ENCODE peak calls at places on chromosomes 12 and 14, in seven cellular contexts. One of them, this sample, is unnamed.
A peak's percentile ranks its signal among the peaks of the same experiment; 100 is the strongest.

GRCh38 chr12:48861111-48861510 is 4.6 kb downstream of the RND1 start:
- DNase-seq in activated CD4-positive, alpha-beta memory T cell treated with anti-CD3 and anti-CD28 coated beads, Interleukin-2, amount 10 ng/mL, durations not matched to agents 7 days and 5 days: no peak
- DNase-seq in fibroblast of lung: no peak
- DNase-seq in stimulated activated CD4-positive, alpha-beta T cell treated with anti-CD3 and anti-CD28 coated beads, TNF-alpha, amount 100 ng/mL, for 4 hours: no peak
- DNase-seq in pons: no peak
- DNase-seq in fibroblast of mammary gland: peak; percentile 14
- DNase-seq in spleen: no peak
- DNase-seq in this sample: no peak

GRCh38 chr12:5227722-5228274 is 184.1 kb downstream of the KCNA5 start:
- DNase-seq in activated CD4-positive, alpha-beta memory T cell treated with anti-CD3 and anti-CD28 coated beads, Interleukin-2, amount 10 ng/mL, durations not matched to agents 7 days and 5 days: no peak
- DNase-seq in fibroblast of lung: no peak
- DNase-seq in stimulated activated CD4-positive, alpha-beta T cell treated with anti-CD3 and anti-CD28 coated beads, TNF-alpha, amount 100 ng/mL, for 4 hours: no peak
- DNase-seq in pons: no peak
- DNase-seq in fibroblast of mammary gland: no peak
- DNase-seq in spleen: no peak
- DNase-seq in this sample: no peak

GRCh38 chr14:102824832-102825231 is 47.6 kb downstream of the TRAF3 start:
- DNase-seq in activated CD4-positive, alpha-beta memory T cell treated with anti-CD3 and anti-CD28 coated beads, Interleukin-2, amount 10 ng/mL, durations not matched to agents 7 days and 5 days: no peak
- DNase-seq in fibroblast of lung: no peak
- DNase-seq in stimulated activated CD4-positive, alpha-beta T cell treated with anti-CD3 and anti-CD28 coated beads, TNF-alpha, amount 100 ng/mL, for 4 hours: no peak
- DNase-seq in pons: peak; percentile 29
- DNase-seq in fibroblast of mammary gland: peak; percentile 79
- DNase-seq in spleen: no peak
- DNase-seq in this sample: no peak

GRCh38 chr12:131119936-131120335 is 166.2 kb downstream of the ADGRD1 start:
- DNase-seq in activated CD4-positive, alpha-beta memory T cell treated with anti-CD3 and anti-CD28 coated beads, Interleukin-2, amount 10 ng/mL, durations not matched to agents 7 days and 5 days: no peak
- DNase-seq in fibroblast of lung: no peak
- DNase-seq in stimulated activated CD4-positive, alpha-beta T cell treated with anti-CD3 and anti-CD28 coated beads, TNF-alpha, amount 100 ng/mL, for 4 hours: no peak
- DNase-seq in pons: no peak
- DNase-seq in fibroblast of mammary gland: no peak
- DNase-seq in spleen: peak; percentile 56
- DNase-seq in this sample: no peak

GRCh38 chr12:128513831-128514230 is 246.9 kb downstream of the TMEM132C start:
- DNase-seq in activated CD4-positive, alpha-beta memory T cell treated with anti-CD3 and anti-CD28 coated beads, Interleukin-2, amount 10 ng/mL, durations not matched to agents 7 days and 5 days: no peak
- DNase-seq in fibroblast of lung: no peak
- DNase-seq in stimulated activated CD4-positive, alpha-beta T cell treated with anti-CD3 and anti-CD28 coated beads, TNF-alpha, amount 100 ng/mL, for 4 hours: no peak
- DNase-seq in pons: no peak
- DNase-seq in fibroblast of mammary gland: no peak
- DNase-seq in spleen: no peak
- DNase-seq in this sample: no peak

GRCh38 chr14:104650057-104650980 is 39.1 kb upstream of the INF2 start:
- DNase-seq in activated CD4-positive, alpha-beta memory T cell treated with anti-CD3 and anti-CD28 coated beads, Interleukin-2, amount 10 ng/mL, durations not matched to agents 7 days and 5 days: peak; percentile 66
- DNase-seq in fibroblast of lung: peak; percentile 48
- DNase-seq in stimulated activated CD4-positive, alpha-beta T cell treated with anti-CD3 and anti-CD28 coated beads, TNF-alpha, amount 100 ng/mL, for 4 hours: peak; percentile 46
- DNase-seq in pons: peak; percentile 63
- DNase-seq in fibroblast of mammary gland: peak; percentile 38
- DNase-seq in spleen: peak; percentile 91
- DNase-seq in this sample: no peak

GRCh38 chr14:29240046-29240445 is 473.5 kb downstream of the FOXG1 start:
- DNase-seq in activated CD4-positive, alpha-beta memory T cell treated with anti-CD3 and anti-CD28 coated beads, Interleukin-2, amount 10 ng/mL, durations not matched to agents 7 days and 5 days: no peak
- DNase-seq in fibroblast of lung: peak; percentile 79
- DNase-seq in stimulated activated CD4-positive, alpha-beta T cell treated with anti-CD3 and anti-CD28 coated beads, TNF-alpha, amount 100 ng/mL, for 4 hours: no peak
- DNase-seq in pons: no peak
- DNase-seq in fibroblast of mammary gland: peak; percentile 95
- DNase-seq in spleen: no peak
- DNase-seq in this sample: no peak

GRCh38 chr12:5780536-5780935 is 164.5 kb downstream of the ANO2 start:
- DNase-seq in activated CD4-positive, alpha-beta memory T cell treated with anti-CD3 and anti-CD28 coated beads, Interleukin-2, amount 10 ng/mL, durations not matched to agents 7 days and 5 days: no peak
- DNase-seq in fibroblast of lung: no peak
- DNase-seq in stimulated activated CD4-positive, alpha-beta T cell treated with anti-CD3 and anti-CD28 coated beads, TNF-alpha, amount 100 ng/mL, for 4 hours: no peak
- DNase-seq in pons: no peak
- DNase-seq in fibroblast of mammary gland: no peak
- DNase-seq in spleen: no peak
- DNase-seq in this sample: no peak

GRCh38 chr12:87280893-87281292 is 748.3 kb downstream of the C12orf50 start:
- DNase-seq in activated CD4-positive, alpha-beta memory T cell treated with anti-CD3 and anti-CD28 coated beads, Interleukin-2, amount 10 ng/mL, durations not matched to agents 7 days and 5 days: no peak
- DNase-seq in fibroblast of lung: no peak
- DNase-seq in stimulated activated CD4-positive, alpha-beta T cell treated with anti-CD3 and anti-CD28 coated beads, TNF-alpha, amount 100 ng/mL, for 4 hours: no peak
- DNase-seq in pons: no peak
- DNase-seq in fibroblast of mammary gland: no peak
- DNase-seq in spleen: no peak
- DNase-seq in this sample: no peak

GRCh38 chr12:85424581-85425348 is 144.7 kb downstream of the ALX1 start:
- DNase-seq in activated CD4-positive, alpha-beta memory T cell treated with anti-CD3 and anti-CD28 coated beads, Interleukin-2, amount 10 ng/mL, durations not matched to agents 7 days and 5 days: no peak
- DNase-seq in fibroblast of lung: peak; percentile 25
- DNase-seq in stimulated activated CD4-positive, alpha-beta T cell treated with anti-CD3 and anti-CD28 coated beads, TNF-alpha, amount 100 ng/mL, for 4 hours: no peak
- DNase-seq in pons: no peak
- DNase-seq in fibroblast of mammary gland: peak; percentile 19
- DNase-seq in spleen: no peak
- DNase-seq in this sample: no peak

GRCh38 chr12:24118675-24119074 is 169.2 kb upstream of the SOX5 start:
- DNase-seq in activated CD4-positive, alpha-beta memory T cell treated with anti-CD3 and anti-CD28 coated beads, Interleukin-2, amount 10 ng/mL, durations not matched to agents 7 days and 5 days: no peak
- DNase-seq in fibroblast of lung: peak; percentile 60
- DNase-seq in stimulated activated CD4-positive, alpha-beta T cell treated with anti-CD3 and anti-CD28 coated beads, TNF-alpha, amount 100 ng/mL, for 4 hours: no peak
- DNase-seq in pons: no peak
- DNase-seq in fibroblast of mammary gland: peak; percentile 39
- DNase-seq in spleen: no peak
- DNase-seq in this sample: no peak

GRCh38 chr12:12506541-12506940 is 56.1 kb downstream of the DUSP16 start:
- DNase-seq in activated CD4-positive, alpha-beta memory T cell treated with anti-CD3 and anti-CD28 coated beads, Interleukin-2, amount 10 ng/mL, durations not matched to agents 7 days and 5 days: no peak
- DNase-seq in fibroblast of lung: peak; percentile 61
- DNase-seq in stimulated activated CD4-positive, alpha-beta T cell treated with anti-CD3 and anti-CD28 coated beads, TNF-alpha, amount 100 ng/mL, for 4 hours: no peak
- DNase-seq in pons: peak; percentile 52
- DNase-seq in fibroblast of mammary gland: peak; percentile 67
- DNase-seq in spleen: no peak
- DNase-seq in this sample: no peak

GRCh38 chr14:96741151-96741977 is 55.8 kb upstream of the VRK1 start:
- DNase-seq in activated CD4-positive, alpha-beta memory T cell treated with anti-CD3 and anti-CD28 coated beads, Interleukin-2, amount 10 ng/mL, durations not matched to agents 7 days and 5 days: peak; percentile 74
- DNase-seq in fibroblast of lung: peak; percentile 31
- DNase-seq in stimulated activated CD4-positive, alpha-beta T cell treated with anti-CD3 and anti-CD28 coated beads, TNF-alpha, amount 100 ng/mL, for 4 hours: peak; percentile 59
- DNase-seq in pons: no peak
- DNase-seq in fibroblast of mammary gland: peak; percentile 12
- DNase-seq in spleen: peak; percentile 94
- DNase-seq in this sample: no peak

GRCh38 chr14:79732911-79733310 is 478.4 kb downstream of the DIO2 start:
- DNase-seq in activated CD4-positive, alpha-beta memory T cell treated with anti-CD3 and anti-CD28 coated beads, Interleukin-2, amount 10 ng/mL, durations not matched to agents 7 days and 5 days: no peak
- DNase-seq in fibroblast of lung: peak; percentile 28
- DNase-seq in stimulated activated CD4-positive, alpha-beta T cell treated with anti-CD3 and anti-CD28 coated beads, TNF-alpha, amount 100 ng/mL, for 4 hours: no peak
- DNase-seq in pons: no peak
- DNase-seq in fibroblast of mammary gland: peak; percentile 38
- DNase-seq in spleen: no peak
- DNase-seq in this sample: no peak

GRCh38 chr12:117850048-117850447 is 118.7 kb downstream of the KSR2 start:
- DNase-seq in activated CD4-positive, alpha-beta memory T cell treated with anti-CD3 and anti-CD28 coated beads, Interleukin-2, amount 10 ng/mL, durations not matched to agents 7 days and 5 days: no peak
- DNase-seq in fibroblast of lung: peak; percentile 40
- DNase-seq in stimulated activated CD4-positive, alpha-beta T cell treated with anti-CD3 and anti-CD28 coated beads, TNF-alpha, amount 100 ng/mL, for 4 hours: no peak
- DNase-seq in pons: peak; percentile 30
- DNase-seq in fibroblast of mammary gland: peak; percentile 51
- DNase-seq in spleen: no peak
- DNase-seq in this sample: no peak